ENCODE peak calls at places on chromosomes 5 and 9, in four cellular contexts. R is adrenal gland, B is gastrocnemius medialis, S is prostate gland. V is an unnamed sample.

GRCh38 chr5:54309751-54310432 is 481 bp downstream of the ARL15 start:
- DNase-seq in B (no peak), S (peak; percentile 43), R (peak; percentile 36), V (peak; percentile 90)

GRCh38 chr5:116536279-116537161 is 38.1 kb downstream of the SEMA6A start:
- DNase-seq in S (no peak), B (no peak), R (no peak), V (no peak)

GRCh38 chr9:136297016-136297691 is 6.7 kb downstream of the CCDC187 start:
- DNase-seq in R (peak; percentile 86), S (peak; percentile 21), B (no peak), V (no peak)

GRCh38 chr5:179599566-179599965 is 23.9 kb downstream of the HNRNPH1 start:
- DNase-seq in R (no peak), S (no peak), B (no peak), V (no peak)

GRCh38 chr5:31854625-31855526 is 215.9 kb downstream of the PDZD2 start:
- DNase-seq in R (peak; percentile 24), B (peak; percentile 9), S (peak; percentile 45), V (peak; percentile 89)

GRCh38 chr5:165781703-165782102 is 2276.3 kb downstream of the MAT2B start:
- DNase-seq in B (no peak), R (no peak), S (peak; percentile 27), V (no peak)

GRCh38 chr9:73132034-73132776 is 19.5 kb upstream of the ANXA1 start:
- DNase-seq in B (peak; percentile 48), R (peak; percentile 74), S (peak; percentile 86), V (peak; percentile 90)

GRCh38 chr5:179720222-179720621 is 12.4 kb upstream of the MAML1 start:
- DNase-seq in R (no peak), S (no peak), B (no peak), V (no peak)

GRCh38 chr9:113940077-113940476 is 64.0 kb downstream of the ZNF618 start:
- DNase-seq in R (no peak), S (no peak), B (no peak), V (no peak)

GRCh38 chr9:94554439-94555331 is at the start of gene PCAT7:
- DNase-seq in S (peak; percentile 36), R (peak; percentile 73), B (no peak), V (no peak)

GRCh38 chr9:78325343-78325742 is 28.4 kb downstream of the PSAT1 start:
- DNase-seq in S (peak; percentile 11), B (no peak), R (peak; percentile 92), V (peak; percentile 81)

GRCh38 chr9:35262064-35262463 is 100.3 kb downstream of the UNC13B start:
- DNase-seq in S (no peak), R (no peak), B (no peak), V (no peak)

GRCh38 chr9:124267271-124267807 is 9.6 kb downstream of the NEK6 start:
- DNase-seq in R (no peak), B (no peak), S (peak; percentile 95), V (peak; percentile 51)
- TF ChIP-seq POLR2A in R (no peak), B (no peak), S (peak; percentile 22), V (no peak)

GRCh38 chr9:4812872-4813271 is 20.1 kb downstream of the RCL1 start:
- DNase-seq in S (no peak), R (no peak), B (no peak), V (no peak)
- H3K4me3 ChIP-seq in S (no peak overlapping the region), R (no peak overlapping the region), B (no peak overlapping the region), V (no peak overlapping the region)

GRCh38 chr5:177312649-177313181 is 1.0 kb upstream of the MXD3 start:
- DNase-seq in S (no peak), R (peak; percentile 56), B (no peak), V (no peak)
- TF ChIP-seq POLR2A in S (no peak), R (no peak), B (no peak), V (no peak)

GRCh38 chr5:69503144-69503488 is 10.5 kb downstream of the OCLN start:
- DNase-seq in B (no peak), S (no peak), R (no peak), V (no peak)
- H3K4me3 ChIP-seq in B (no peak overlapping the region), S (no peak overlapping the region), R (no peak overlapping the region), V (no peak overlapping the region)

GRCh38 chr9:132670359-132670815 is at the start of gene GTF3C4:
- DNase-seq in S (peak; percentile 77), R (peak; percentile 91), B (peak; percentile 70), V (peak; percentile 96)

GRCh38 chr9:132670816-132671371 is 630 bp downstream of the GTF3C4 start:
- DNase-seq in S (no peak), R (peak; percentile 3), B (no peak), V (peak; percentile 20)

GRCh38 chr9:132669329-132669635 is 501 bp downstream of the DDX31 start:
- DNase-seq in R (no peak), B (no peak), S (no peak), V (no peak)

GRCh38 chr9:132671620-132672412 is 1.6 kb downstream of the GTF3C4 start:
- DNase-seq in R (no peak), B (no peak), S (no peak), V (no peak)

GRCh38 chr9:132669636-132670358 is at the start of gene DDX31:
- DNase-seq in R (peak; percentile 89), S (peak; percentile 68), B (peak; percentile 70), V (peak; percentile 95)
- TF ChIP-seq POLR2A in R (peak; percentile 29), S (no peak), B (peak; percentile 77), V (no peak)

DNA sequence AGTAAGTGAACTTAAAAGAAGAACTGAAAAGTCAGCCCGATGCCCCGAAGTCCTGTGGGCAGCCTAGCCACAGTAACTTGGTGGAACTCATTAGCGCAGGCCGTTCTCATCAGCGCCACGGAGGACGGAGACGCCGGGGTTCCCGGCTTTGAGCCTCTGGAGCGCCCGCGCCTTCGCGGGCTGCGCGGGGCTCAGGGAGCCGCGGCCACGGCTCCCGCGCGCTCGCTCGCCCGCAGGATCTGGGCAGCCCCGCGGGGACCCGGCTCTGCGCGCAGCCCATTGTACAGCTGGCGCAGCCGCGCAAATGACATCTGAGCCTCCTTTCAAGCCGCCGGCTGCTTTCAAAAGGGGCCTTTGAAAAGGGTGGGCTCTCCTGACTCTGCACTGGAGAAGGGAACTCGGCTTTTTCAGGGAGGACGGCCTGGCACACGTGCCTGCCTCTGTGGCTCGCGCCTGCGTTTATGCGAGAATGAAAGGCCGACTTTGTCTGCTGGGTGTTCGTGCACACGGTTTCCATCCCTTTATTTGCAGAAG is 40.7 kb downstream of the TLR4 start:
- DNase-seq in S (no peak), R (no peak), B (no peak), V (no peak)
- H3K4me3 ChIP-seq in S (peak overlapping the region; percentile 15), R (peak overlapping the region; percentile 15), B (peak overlapping the region; percentile 45), V (no peak overlapping the region)

GRCh38 chr9:137409515-137409914 is 13.4 kb downstream of the EXD3 start:
- DNase-seq in R (no peak), B (no peak), S (no peak), V (no peak)
- TF ChIP-seq POLR2A in R (no peak), B (no peak), S (no peak), V (no peak)

GRCh38 chr9:37378613-37379004 is 43.9 kb upstream of the GRHPR start:
- DNase-seq in R (no peak), S (no peak), B (no peak), V (no peak)
- H3K4me3 ChIP-seq in R (no peak overlapping the region), S (no peak overlapping the region), B (no peak overlapping the region), V (no peak overlapping the region)

GRCh38 chr9:112184946-112185345 is 9.8 kb upstream of the SUSD1 start:
- DNase-seq in B (no peak), S (no peak), R (no peak), V (no peak)
- TF ChIP-seq POLR2A in B (no peak), S (no peak), R (no peak), V (no peak)

GRCh38 chr5:90112293-90112692 is 297.3 kb downstream of the CETN3 start:
- DNase-seq in B (no peak), R (no peak), S (no peak), V (no peak)
- H3K4me3 ChIP-seq in B (no peak overlapping the region), R (no peak overlapping the region), S (no peak overlapping the region), V (no peak overlapping the region)

V was measured in lower leg skin.